ENCODE peak calls at places on chromosomes 2 and 18, in ten cellular contexts. X, W, I, S, B, G, F, K, U and Z are unnamed samples. For H3K4me1, the result is how much of the 10 kb centered on the place peaks cover.

GRCh38 chr2:233700028-233700635 is 7.4 kb downstream of the UGT1A6 start:
- DNase-seq in X (peak), W (peak), I (no peak), S (no peak), B (no peak), G (no peak), F (peak), K (peak), U (peak), Z (no peak)

GRCh38 chr18:59140287-59140885 is 702 bp downstream of the SEC11C start:
- DNase-seq in X (peak), W (peak), I (no peak), S (no peak), B (no peak), G (no peak), F (peak), K (peak), U (peak), Z (peak)

GRCh38 chr2:229454934-229455631 is 184.0 kb upstream of the PID1 start:
- DNase-seq in X (peak), W (no peak), I (no peak), S (no peak), B (no peak), G (no peak), F (no peak), K (no peak), U (no peak), Z (no peak)

GRCh38 chr18:78973357-78974083 is 6.1 kb upstream of the SALL3 start:
- DNase-seq in X (no peak), W (no peak), I (no peak), S (no peak), B (no peak), G (no peak), F (no peak), K (no peak), U (no peak), Z (no peak)

GRCh38 chr2:136225950-136226835 is 108.2 kb upstream of the CXCR4 start:
- DNase-seq in X (no peak), W (no peak), I (no peak), S (no peak), B (peak), G (no peak), F (peak), K (no peak), U (no peak), Z (no peak)

GRCh38 chr2:43276962-43277383 is 50.6 kb upstream of the ZFP36L2 start:
- DNase-seq in X (no peak), W (peak), I (no peak), S (no peak), B (no peak), G (no peak), F (no peak), K (peak), U (no peak), Z (no peak)

GRCh38 chr2:39107156-39107555 is 13.7 kb downstream of the SOS1 start:
- DNase-seq in X (peak), W (no peak), I (no peak), S (no peak), B (no peak), G (no peak), F (no peak), K (no peak), U (peak), Z (no peak)

GRCh38 chr18:3238742-3239141 is 8.9 kb upstream of the MYL12A start:
- DNase-seq in X (no peak), W (no peak), I (no peak), S (no peak), B (no peak), G (no peak), F (no peak), K (no peak), U (no peak), Z (peak)

GRCh38 chr2:39138837-39139211 is 18.0 kb upstream of the SOS1 start:
- DNase-seq in X (no peak), W (no peak), I (no peak), S (no peak), B (no peak), G (no peak), F (no peak), K (no peak), U (no peak), Z (no peak)

GRCh38 chr18:47777626-47778025 is 152.8 kb downstream of the SMAD2 start:
- DNase-seq in X (no peak), W (no peak), I (no peak), S (no peak), B (no peak), G (no peak), F (no peak), K (no peak), U (no peak), Z (no peak)

GRCh38 chr18:1999387-1999786 is 571.9 kb downstream of the METTL4 start:
- DNase-seq in X (no peak), W (no peak), I (no peak), S (no peak), B (no peak), G (no peak), F (no peak), K (no peak), U (no peak), Z (no peak)

GRCh38 chr2:159613515-159614336 is 2.6 kb downstream of the BAZ2B start:
- DNase-seq in X (peak), W (no peak), I (no peak), S (no peak), B (no peak), G (no peak), F (no peak), K (no peak), U (no peak), Z (no peak)

GRCh38 chr2:72148975-72149555 is 1.4 kb upstream of the CYP26B1 start:
- DNase-seq in X (peak), W (peak), I (no peak), S (peak), B (peak), G (no peak), F (peak), K (peak), U (peak), Z (peak)

GRCh38 chr18:44130365-44130942 is 550.2 kb upstream of the SETBP1 start:
- DNase-seq in X (peak), W (peak), I (no peak), S (no peak), B (no peak), G (no peak), F (peak), K (no peak), U (no peak), Z (peak)

GRCh38 chr2:6372317-6372903 is 493.3 kb downstream of the CMPK2 start:
- DNase-seq in X (peak), W (no peak), I (no peak), S (no peak), B (no peak), G (no peak), F (peak), K (no peak), U (no peak), Z (no peak)

GRCh38 chr18:79823120-79823519 is 25.4 kb downstream of the KCNG2 start:
- DNase-seq in X (no peak), W (no peak), I (no peak), S (no peak), B (no peak), G (no peak), F (no peak), K (no peak), U (no peak), Z (no peak)

GRCh38 chr2:121237980-121238665 is 46.9 kb downstream of the TFCP2L1 start:
- DNase-seq in X (peak), W (no peak), I (no peak), S (no peak), B (peak), G (no peak), F (no peak), K (no peak), U (no peak), Z (no peak)

GRCh38 chr2:108893277-108893676 is 95.7 kb downstream of the EDAR start:
- DNase-seq in X (no peak), W (no peak), I (no peak), S (no peak), B (no peak), G (no peak), F (no peak), K (no peak), U (no peak), Z (no peak)

GRCh38 chr2:126824663-126825062 is 74.0 kb upstream of the TEX51 start:
- DNase-seq in X (no peak), W (no peak), I (no peak), S (no peak), B (no peak), G (no peak), F (no peak), K (no peak), U (no peak), Z (no peak)

GRCh38 chr2:10839813-10840212 is 27.2 kb upstream of the PDIA6 start:
- DNase-seq in X (no peak), W (no peak), I (no peak), S (no peak), B (no peak), G (no peak), F (no peak), K (no peak), U (no peak), Z (no peak)

GRCh38 chr2:11738589-11739436 is 7.6 kb upstream of the LPIN1 start:
- DNase-seq in X (peak), W (peak), I (no peak), S (peak), B (no peak), G (peak), F (peak), K (peak), U (peak), Z (peak)

GRCh38 chr2:240467149-240467642 is 31.7 kb downstream of the GPC1 start:
- DNase-seq in X (no peak), W (no peak), I (no peak), S (peak), B (peak), G (peak), F (peak), K (peak), U (peak), Z (no peak)

GRCh38 chr18:36028859-36029258 is 38.5 kb downstream of the RPRD1A start:
- DNase-seq in X (no peak), W (peak), I (no peak), S (no peak), B (no peak), G (no peak), F (no peak), K (no peak), U (peak), Z (peak)

GRCh38 chr2:239407112-239407511 is 6.3 kb upstream of the HDAC4 start:
- DNase-seq in X (no peak), W (no peak), I (no peak), S (no peak), B (no peak), G (no peak), F (no peak), K (no peak), U (no peak), Z (no peak)

GRCh38 chr2:217394510-217395351 is 534.9 kb upstream of the TNP1 start:
- DNase-seq in X (no peak), W (no peak), I (no peak), S (no peak), B (no peak), G (no peak), F (no peak), K (no peak), U (no peak), Z (no peak)

GRCh38 chr2:226023383-226023782 is 623.9 kb downstream of the NYAP2 start:
- DNase-seq in X (peak), W (no peak), I (no peak), S (no peak), B (no peak), G (no peak), F (no peak), K (no peak), U (no peak), Z (no peak)

GRCh38 chr2:186399082-186399644 is 86.9 kb upstream of the ZC3H15 start:
- DNase-seq in X (no peak), W (no peak), I (peak), S (no peak), B (no peak), G (no peak), F (no peak), K (no peak), U (no peak), Z (no peak)

GRCh38 chr2:207632575-207633492 is 7.6 kb upstream of the METTL21A start:
- DNase-seq in X (peak), W (no peak), I (no peak), S (no peak), B (no peak), G (no peak), F (no peak), K (no peak), U (no peak), Z (no peak)

GRCh38 chr2:214185546-214185945 is 225.3 kb upstream of the VWC2L start:
- DNase-seq in X (no peak), W (no peak), I (no peak), S (no peak), B (no peak), G (no peak), F (no peak), K (no peak), U (no peak), Z (no peak)

GRCh38 chr2:144886847-144887246 is 366.9 kb upstream of the ZEB2 start:
- DNase-seq in X (no peak), W (peak), I (no peak), S (peak), B (no peak), G (peak), F (no peak), K (no peak), U (peak), Z (peak)

GRCh38 chr18:40867452-40867851 is 1087.6 kb upstream of the PIK3C3 start:
- DNase-seq in X (peak), W (no peak), I (no peak), S (no peak), B (no peak), G (no peak), F (no peak), K (no peak), U (no peak), Z (no peak)

GRCh38 chr18:75324686-75325257 is 102.7 kb downstream of the SMIM21 start:
- DNase-seq in X (no peak), W (no peak), I (no peak), S (no peak), B (no peak), G (no peak), F (no peak), K (no peak), U (no peak), Z (no peak)

GRCh38 chr18:6976935-6977334 is 140.7 kb downstream of the LAMA1 start:
- DNase-seq in X (no peak), W (peak), I (no peak), S (no peak), B (no peak), G (no peak), F (no peak), K (no peak), U (no peak), Z (no peak)

DNA sequence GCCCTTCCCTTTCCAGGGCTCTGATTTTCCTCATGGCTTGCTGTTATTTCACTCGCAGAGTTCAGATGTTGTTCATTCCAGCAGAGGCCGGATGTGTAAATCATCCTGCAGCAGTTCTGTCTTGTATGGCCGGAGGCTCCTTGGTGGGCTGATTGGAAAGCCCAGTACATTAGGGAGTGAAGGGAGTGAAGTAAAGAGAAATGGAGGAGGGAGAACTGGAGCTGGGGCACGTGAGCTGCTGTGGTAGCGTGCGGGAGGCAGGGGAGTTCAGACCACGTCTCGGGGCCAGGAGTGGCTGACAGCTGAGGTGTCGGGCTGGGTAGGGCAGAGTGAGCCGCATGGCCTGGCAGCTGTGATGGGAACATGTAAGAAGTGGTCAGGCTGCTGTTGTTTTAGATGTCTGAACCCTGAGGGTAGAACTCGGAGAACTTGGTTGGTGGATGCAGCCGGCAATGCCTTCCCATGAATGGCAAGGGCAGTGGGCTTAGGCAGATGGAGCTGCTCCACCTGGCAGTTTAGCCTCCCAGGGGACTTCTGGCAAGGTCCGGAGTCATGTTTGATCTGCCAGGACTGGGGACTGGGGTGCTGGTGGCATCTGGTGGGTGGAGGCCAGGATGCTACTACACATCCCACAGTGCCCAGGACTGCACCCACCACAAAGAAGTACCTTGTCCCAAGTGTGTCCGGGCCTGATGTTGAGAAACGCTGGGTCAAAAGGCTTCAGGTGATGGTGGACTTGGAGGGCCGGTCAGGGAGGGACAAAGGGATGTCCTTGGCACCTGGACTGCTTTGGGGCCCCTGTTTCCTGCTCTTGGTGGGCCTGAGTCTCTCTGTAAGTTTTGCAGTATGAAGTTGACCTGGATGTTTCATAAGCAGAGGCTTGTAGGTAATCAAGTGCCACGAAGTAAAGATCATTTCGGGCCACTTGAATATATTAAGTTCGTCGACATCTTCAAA is 29.1 kb downstream of the ASAP2 start:
- DNase-seq in X (no peak), W (no peak), I (no peak), S (no peak), B (no peak), G (no peak), F (no peak), K (no peak), U (no peak), Z (no peak)
- TF ChIP-seq POLR2A in X (no peak), W (no peak), I (no peak), S (no peak), B (no peak), G (no peak), F (no peak), K (no peak), U (no peak), Z (no peak)

GRCh38 chr18:48794251-48794970 is 156.4 kb downstream of the SMAD7 start:
- DNase-seq in X (no peak), W (peak), I (no peak), S (no peak), B (peak), G (no peak), F (no peak), K (no peak), U (peak), Z (no peak)
- H3K4me1 ChIP-seq in X (under half), W (under half), I (under half), S (half or more), B (under half), G (under half), F (under half), K (under half), U (under half), Z (under half)

DNA sequence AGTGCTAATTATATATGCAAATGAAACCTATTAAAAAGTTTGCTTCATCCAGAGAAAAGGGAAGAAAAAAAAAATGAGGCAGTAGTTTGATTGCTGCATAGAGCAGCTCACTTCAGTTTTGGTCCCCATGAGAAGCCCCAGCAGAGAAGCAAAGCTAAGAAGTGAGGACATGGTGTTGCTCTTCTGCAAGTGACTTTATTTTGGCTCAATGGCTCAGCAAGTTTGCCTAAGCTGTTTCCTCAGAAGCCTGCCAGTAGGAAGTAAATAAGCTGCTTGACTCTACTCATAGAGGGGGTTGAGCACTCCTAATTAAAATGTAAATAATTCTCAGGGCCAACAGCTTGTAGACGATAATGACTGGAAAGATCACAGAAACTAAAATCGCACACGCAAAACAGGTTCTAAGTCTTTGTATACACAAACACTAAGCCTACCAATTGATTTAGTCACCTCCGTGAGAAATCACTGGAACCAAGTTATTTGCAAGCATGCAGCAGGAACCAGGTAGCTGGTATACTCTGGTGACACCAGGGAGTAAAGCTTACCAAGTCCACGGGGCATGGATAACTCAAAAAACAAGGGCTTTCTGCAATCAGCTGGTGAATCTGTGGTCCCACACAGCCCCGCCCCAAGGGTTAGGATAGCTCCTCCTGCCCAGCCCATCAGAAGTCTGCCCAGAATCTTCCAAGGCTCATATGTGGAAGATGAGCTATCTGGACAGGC is 39.7 kb upstream of the NABP1 start:
- DNase-seq in X (no peak), W (no peak), I (no peak), S (no peak), B (no peak), G (no peak), F (no peak), K (no peak), U (no peak), Z (no peak)
- TF ChIP-seq POLR2A in X (no peak), W (no peak), I (no peak), S (no peak), B (no peak), G (no peak), F (no peak), K (no peak), U (no peak), Z (no peak)

GRCh38 chr2:19102696-19103403 is 255.6 kb downstream of the OSR1 start:
- DNase-seq in X (no peak), W (no peak), I (no peak), S (no peak), B (no peak), G (no peak), F (no peak), K (no peak), U (no peak), Z (no peak)
- H3K4me1 ChIP-seq in X (under half), W (under half), I (under half), S (under half), B (under half), G (under half), F (under half), K (under half), U (under half), Z (under half)

GRCh38 chr2:20219763-20220380 is 5.1 kb downstream of the SDC1 start:
- DNase-seq in X (no peak), W (no peak), I (no peak), S (no peak), B (peak), G (no peak), F (no peak), K (no peak), U (no peak), Z (no peak)

GRCh38 chr2:20221939-20222768 is 2.8 kb downstream of the SDC1 start:
- DNase-seq in X (no peak), W (no peak), I (peak), S (no peak), B (no peak), G (no peak), F (no peak), K (no peak), U (no peak), Z (no peak)

GRCh38 chr2:20223345-20224190 is 1.4 kb downstream of the SDC1 start:
- DNase-seq in X (peak), W (peak), I (no peak), S (peak), B (peak), G (no peak), F (no peak), K (peak), U (peak), Z (peak)

GRCh38 chr2:20222769-20223344 is 2.1 kb downstream of the SDC1 start:
- DNase-seq in X (no peak), W (no peak), I (no peak), S (no peak), B (no peak), G (no peak), F (no peak), K (no peak), U (no peak), Z (no peak)

GRCh38 chr2:20221169-20221938 is 3.6 kb downstream of the SDC1 start:
- DNase-seq in X (no peak), W (no peak), I (no peak), S (no peak), B (no peak), G (no peak), F (no peak), K (no peak), U (no peak), Z (no peak)
- TF ChIP-seq POLR2A in X (no peak), W (no peak), I (no peak), S (no peak), B (no peak), G (no peak), F (no peak), K (no peak), U (no peak), Z (no peak)

GRCh38 chr2:85179541-85179940 is 46.3 kb downstream of the TCF7L1 start:
- DNase-seq in X (no peak), W (no peak), I (no peak), S (no peak), B (no peak), G (no peak), F (no peak), K (no peak), U (no peak), Z (no peak)
- H3K4me1 ChIP-seq in X (under half), W (under half), I (under half), S (half or more), B (under half), G (half or more), F (under half), K (under half), U (under half), Z (under half)

GRCh38 chr2:18819566-18819965 is 230.2 kb upstream of the NT5C1B start:
- DNase-seq in X (no peak), W (no peak), I (no peak), S (no peak), B (no peak), G (no peak), F (no peak), K (no peak), U (no peak), Z (no peak)

GRCh38 chr2:18825856-18826255 is 236.5 kb upstream of the NT5C1B start:
- DNase-seq in X (no peak), W (no peak), I (no peak), S (no peak), B (no peak), G (no peak), F (no peak), K (no peak), U (no peak), Z (no peak)

GRCh38 chr2:18824915-18825314 is 235.5 kb upstream of the NT5C1B start:
- DNase-seq in X (no peak), W (no peak), I (no peak), S (no peak), B (no peak), G (no peak), F (no peak), K (no peak), U (no peak), Z (no peak)

GRCh38 chr2:18828296-18828695 is 238.9 kb upstream of the NT5C1B start:
- DNase-seq in X (no peak), W (no peak), I (no peak), S (no peak), B (no peak), G (no peak), F (no peak), K (no peak), U (no peak), Z (no peak)

GRCh38 chr2:18824317-18824716 is 234.9 kb upstream of the NT5C1B start:
- DNase-seq in X (no peak), W (no peak), I (no peak), S (no peak), B (no peak), G (no peak), F (no peak), K (peak), U (no peak), Z (peak)
- TF ChIP-seq POLR2A in X (no peak), W (no peak), I (no peak), S (no peak), B (no peak), G (no peak), F (no peak), K (no peak), U (no peak), Z (no peak)